ENCODE peak calls at places on chromosomes 3 and 15, in four cellular contexts. One of them, this sample, is unnamed.

GRCh38 chr3:196735751-196736150 is 3.9 kb upstream of the PAK2 start:
- DNase-seq in mammary epithelial cell: no peak
- DNase-seq in GM12878: no peak
- DNase-seq in IMR-90: peak; percentile 57
- DNase-seq in this sample: no peak

GRCh38 chr15:76327191-76328105 is 9.1 kb upstream of the ISL2 start:
- DNase-seq in mammary epithelial cell: peak; percentile 64
- DNase-seq in GM12878: no peak
- DNase-seq in IMR-90: peak; percentile 70
- DNase-seq in this sample: no peak

GRCh38 chr3:194337965-194338753 is 13.0 kb downstream of the CPN2 start:
- DNase-seq in mammary epithelial cell: no peak
- DNase-seq in GM12878: no peak
- DNase-seq in IMR-90: peak; percentile 42
- DNase-seq in this sample: no peak

GRCh38 chr3:58049143-58049785 is 41.0 kb downstream of the FLNB start:
- DNase-seq in mammary epithelial cell: peak; percentile 97
- DNase-seq in GM12878: no peak
- DNase-seq in IMR-90: peak; percentile 90
- DNase-seq in this sample: no peak

GRCh38 chr3:50656417-50657195 is 18.1 kb upstream of the DOCK3 start:
- DNase-seq in IMR-90: no peak
- DNase-seq in mammary epithelial cell: no peak
- DNase-seq in GM12878: no peak
- DNase-seq in this sample: no peak

GRCh38 chr3:65883614-65884013 is 155.1 kb downstream of the MAGI1 start:
- DNase-seq in GM12878: no peak
- DNase-seq in mammary epithelial cell: no peak
- DNase-seq in IMR-90: peak; percentile 52
- DNase-seq in this sample: no peak

GRCh38 chr3:64619216-64619615 is 68.6 kb downstream of the ADAMTS9 start:
- DNase-seq in mammary epithelial cell: no peak
- DNase-seq in GM12878: no peak
- DNase-seq in IMR-90: no peak
- DNase-seq in this sample: no peak

GRCh38 chr3:161602451-161602850 is 105.8 kb downstream of the OTOL1 start:
- DNase-seq in IMR-90: no peak
- DNase-seq in mammary epithelial cell: no peak
- DNase-seq in GM12878: no peak
- DNase-seq in this sample: no peak

GRCh38 chr3:71537211-71537611 is 46.3 kb downstream of the FOXP1 start:
- DNase-seq in GM12878: no peak
- DNase-seq in IMR-90: peak; percentile 96
- DNase-seq in mammary epithelial cell: peak; percentile 88
- DNase-seq in this sample: no peak
- H2AFZ ChIP-seq in GM12878: no peak overlapping the region
- H2AFZ ChIP-seq in IMR-90: peak overlapping the region; percentile 55
- H2AFZ ChIP-seq in mammary epithelial cell: peak overlapping the region; percentile 10
- H2AFZ ChIP-seq in this sample: no peak overlapping the region

GRCh38 chr3:52458770-52459540 is 3.6 kb downstream of the NISCH start:
- DNase-seq in GM12878: peak; percentile 27
- DNase-seq in IMR-90: no peak
- DNase-seq in mammary epithelial cell: no peak
- DNase-seq in this sample: no peak

GRCh38 chr3:52455283-52456168 is at the start of gene NISCH:
- DNase-seq in IMR-90: peak; percentile 65
- DNase-seq in mammary epithelial cell: peak; percentile 67
- DNase-seq in GM12878: peak; percentile 30
- DNase-seq in this sample: peak; percentile 87

GRCh38 chr3:52456800-52457183 is 1.4 kb downstream of the NISCH start:
- DNase-seq in GM12878: no peak
- DNase-seq in mammary epithelial cell: no peak
- DNase-seq in IMR-90: no peak
- DNase-seq in this sample: no peak

GRCh38 chr3:52456169-52456799 is 880 bp downstream of the NISCH start:
- DNase-seq in IMR-90: peak; percentile 20
- DNase-seq in mammary epithelial cell: peak; percentile 18
- DNase-seq in GM12878: no peak
- DNase-seq in this sample: no peak

DNA sequence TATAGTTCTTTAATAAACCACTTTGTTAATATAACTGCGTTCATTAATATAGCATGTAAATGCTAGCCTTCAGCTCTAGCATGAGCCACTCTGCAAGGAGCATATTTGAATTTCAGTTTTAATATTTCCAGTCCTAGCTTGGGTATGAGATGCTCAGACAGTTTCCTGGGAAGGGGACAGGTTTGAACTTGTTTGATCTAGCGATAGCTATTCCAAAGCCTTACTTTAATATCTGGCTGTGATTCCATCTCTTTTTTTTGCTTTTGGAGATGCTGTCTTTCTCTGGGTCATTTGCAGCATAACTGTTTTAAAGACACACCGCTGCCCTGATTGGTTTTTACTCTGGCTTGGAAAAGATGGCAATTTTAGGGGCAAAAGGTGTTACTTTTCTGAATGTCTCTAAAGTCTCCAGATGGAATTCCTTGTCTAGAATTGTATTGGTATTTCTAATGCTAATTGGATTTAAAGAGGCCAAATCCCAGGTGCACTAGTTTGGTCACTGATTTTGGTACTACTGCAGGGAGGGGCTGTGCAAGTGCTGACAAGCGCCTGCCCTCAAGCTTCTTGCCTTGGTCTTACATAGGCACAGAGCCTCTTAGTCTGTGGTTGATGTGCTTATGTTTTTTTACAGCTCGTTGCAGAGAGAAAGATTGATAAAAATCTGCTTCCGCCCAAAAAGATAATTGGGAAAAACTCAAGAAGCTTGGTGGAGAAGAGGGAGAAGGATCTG is 2.8 kb downstream of the NISCH start:
- DNase-seq in IMR-90: no peak
- DNase-seq in mammary epithelial cell: peak; percentile 45
- DNase-seq in GM12878: no peak
- DNase-seq in this sample: no peak
- H3K27ac ChIP-seq in IMR-90: no peak overlapping the region
- H3K27ac ChIP-seq in mammary epithelial cell: peak overlapping the region; percentile 0
- H3K27ac ChIP-seq in GM12878: peak overlapping the region; percentile 20
- H3K27ac ChIP-seq in this sample: no peak overlapping the region

GRCh38 chr3:169323580-169324453 is 339.7 kb downstream of the MECOM start:
- DNase-seq in IMR-90: peak; percentile 85
- DNase-seq in mammary epithelial cell: peak; percentile 33
- DNase-seq in GM12878: no peak
- DNase-seq in this sample: no peak

GRCh38 chr3:169327969-169328368 is 335.5 kb downstream of the MECOM start:
- DNase-seq in GM12878: no peak
- DNase-seq in IMR-90: no peak
- DNase-seq in mammary epithelial cell: no peak
- DNase-seq in this sample: no peak

GRCh38 chr3:169325821-169326220 is 337.7 kb downstream of the MECOM start:
- DNase-seq in IMR-90: no peak
- DNase-seq in mammary epithelial cell: no peak
- DNase-seq in GM12878: no peak
- DNase-seq in this sample: no peak

GRCh38 chr3:169324454-169324789 is 339.1 kb downstream of the MECOM start:
- DNase-seq in GM12878: no peak
- DNase-seq in IMR-90: no peak
- DNase-seq in mammary epithelial cell: no peak
- DNase-seq in this sample: no peak

GRCh38 chr3:169328471-169328870 is 335.0 kb downstream of the MECOM start:
- DNase-seq in GM12878: no peak
- DNase-seq in mammary epithelial cell: no peak
- DNase-seq in IMR-90: no peak
- DNase-seq in this sample: no peak
- H3K4me2 ChIP-seq in GM12878: no peak overlapping the region
- H3K4me2 ChIP-seq in mammary epithelial cell: no peak overlapping the region
- H3K4me2 ChIP-seq in IMR-90: no peak overlapping the region
- H3K4me2 ChIP-seq in this sample: no peak overlapping the region

DNA sequence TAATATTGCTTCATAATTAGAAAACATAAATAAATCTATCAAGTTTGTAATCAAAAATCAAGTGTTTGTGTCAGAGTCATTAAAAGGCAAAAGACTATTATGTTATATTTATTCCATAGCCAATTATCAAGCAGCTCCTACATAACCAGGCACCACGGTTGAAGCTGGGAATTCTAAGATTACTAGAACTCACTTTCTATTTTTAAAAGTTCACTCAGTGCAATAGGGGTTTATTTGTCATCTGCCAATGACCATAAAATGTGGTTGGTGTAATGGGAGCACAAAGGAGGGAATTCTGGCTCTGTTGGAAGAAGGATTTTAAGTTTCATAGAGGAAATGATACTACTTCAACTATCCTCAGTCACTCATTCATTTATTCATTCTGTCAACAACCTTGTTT is 57.7 kb downstream of the TRIM69 start:
- DNase-seq in IMR-90: no peak
- DNase-seq in mammary epithelial cell: no peak
- DNase-seq in GM12878: no peak
- DNase-seq in this sample: no peak
- H2AFZ ChIP-seq in IMR-90: no peak overlapping the region
- H2AFZ ChIP-seq in mammary epithelial cell: no peak overlapping the region
- H2AFZ ChIP-seq in GM12878: no peak overlapping the region
- H2AFZ ChIP-seq in this sample: no peak overlapping the region